ENCODE peak calls at places on chromosomes 3 and 15, in four cellular contexts. One of them, this sample, is unnamed.
A peak's percentile ranks its signal among the peaks of the same experiment; 100 is the strongest.

GRCh38 chr3:123880998-123881561 is 3.1 kb downstream of the MYLK start:
- DNase-seq in T-helper 1 cell: no peak
- DNase-seq in activated naive CD4-positive, alpha-beta T cell treated with anti-CD3 and anti-CD28 coated beads for 36 hours: no peak
- DNase-seq in HFF-Myc: peak; percentile 47
- DNase-seq in this sample: no peak

GRCh38 chr3:69181592-69182211 is 59.3 kb upstream of the LMOD3 start:
- DNase-seq in activated naive CD4-positive, alpha-beta T cell treated with anti-CD3 and anti-CD28 coated beads for 36 hours: no peak
- DNase-seq in HFF-Myc: peak; percentile 57
- DNase-seq in T-helper 1 cell: no peak
- DNase-seq in this sample: no peak

GRCh38 chr3:89098964-89099585 is 8.3 kb upstream of the EPHA3 start:
- DNase-seq in T-helper 1 cell: no peak
- DNase-seq in HFF-Myc: peak; percentile 15
- DNase-seq in activated naive CD4-positive, alpha-beta T cell treated with anti-CD3 and anti-CD28 coated beads for 36 hours: peak; percentile 55
- DNase-seq in this sample: no peak

GRCh38 chr3:150083653-150084037 is 113.0 kb upstream of the PFN2 start:
- DNase-seq in activated naive CD4-positive, alpha-beta T cell treated with anti-CD3 and anti-CD28 coated beads for 36 hours: no peak
- DNase-seq in HFF-Myc: no peak
- DNase-seq in T-helper 1 cell: no peak
- DNase-seq in this sample: no peak

GRCh38 chr3:157335198-157335597 is 101.5 kb upstream of the PTX3 start:
- DNase-seq in activated naive CD4-positive, alpha-beta T cell treated with anti-CD3 and anti-CD28 coated beads for 36 hours: no peak
- DNase-seq in T-helper 1 cell: no peak
- DNase-seq in HFF-Myc: no peak
- DNase-seq in this sample: no peak

GRCh38 chr3:123650101-123650500 is 65.2 kb upstream of the HACD2 start:
- DNase-seq in HFF-Myc: no peak
- DNase-seq in T-helper 1 cell: no peak
- DNase-seq in activated naive CD4-positive, alpha-beta T cell treated with anti-CD3 and anti-CD28 coated beads for 36 hours: no peak
- DNase-seq in this sample: no peak

GRCh38 chr3:124504332-124505059 is 225.8 kb upstream of the UMPS start:
- DNase-seq in T-helper 1 cell: no peak
- DNase-seq in activated naive CD4-positive, alpha-beta T cell treated with anti-CD3 and anti-CD28 coated beads for 36 hours: no peak
- DNase-seq in HFF-Myc: no peak
- DNase-seq in this sample: no peak

GRCh38 chr3:9452417-9452816 is 55.0 kb downstream of the SETD5 start:
- DNase-seq in T-helper 1 cell: no peak
- DNase-seq in HFF-Myc: no peak
- DNase-seq in activated naive CD4-positive, alpha-beta T cell treated with anti-CD3 and anti-CD28 coated beads for 36 hours: no peak
- DNase-seq in this sample: no peak

GRCh38 chr3:179347108-179347382 is 464 bp upstream of the MFN1 start:
- DNase-seq in HFF-Myc: no peak
- DNase-seq in activated naive CD4-positive, alpha-beta T cell treated with anti-CD3 and anti-CD28 coated beads for 36 hours: no peak
- DNase-seq in T-helper 1 cell: no peak
- DNase-seq in this sample: no peak

GRCh38 chr15:69729167-69729748 is 276.6 kb downstream of the RPLP1 start:
- DNase-seq in HFF-Myc: no peak
- DNase-seq in T-helper 1 cell: peak; percentile 71
- DNase-seq in activated naive CD4-positive, alpha-beta T cell treated with anti-CD3 and anti-CD28 coated beads for 36 hours: peak; percentile 88
- DNase-seq in this sample: peak; percentile 55

GRCh38 chr15:68271854-68272471 is 5.6 kb upstream of the FEM1B start:
- DNase-seq in HFF-Myc: no peak
- DNase-seq in activated naive CD4-positive, alpha-beta T cell treated with anti-CD3 and anti-CD28 coated beads for 36 hours: no peak
- DNase-seq in T-helper 1 cell: no peak
- DNase-seq in this sample: no peak

GRCh38 chr3:47414161-47414564 is 33.3 kb downstream of the PTPN23 start:
- DNase-seq in T-helper 1 cell: no peak
- DNase-seq in activated naive CD4-positive, alpha-beta T cell treated with anti-CD3 and anti-CD28 coated beads for 36 hours: no peak
- DNase-seq in HFF-Myc: no peak
- DNase-seq in this sample: no peak

GRCh38 chr3:44988073-44988472 is 12.0 kb downstream of the EXOSC7 start:
- DNase-seq in T-helper 1 cell: no peak
- DNase-seq in HFF-Myc: no peak
- DNase-seq in activated naive CD4-positive, alpha-beta T cell treated with anti-CD3 and anti-CD28 coated beads for 36 hours: no peak
- DNase-seq in this sample: no peak

GRCh38 chr3:98750520-98750919 is 12.6 kb upstream of the ST3GAL6 start:
- DNase-seq in T-helper 1 cell: no peak
- DNase-seq in HFF-Myc: no peak
- DNase-seq in activated naive CD4-positive, alpha-beta T cell treated with anti-CD3 and anti-CD28 coated beads for 36 hours: no peak
- DNase-seq in this sample: no peak

GRCh38 chr3:8532251-8532831 is 30.7 kb downstream of the LMCD1 start:
- DNase-seq in activated naive CD4-positive, alpha-beta T cell treated with anti-CD3 and anti-CD28 coated beads for 36 hours: no peak
- DNase-seq in HFF-Myc: no peak
- DNase-seq in T-helper 1 cell: no peak
- DNase-seq in this sample: no peak

GRCh38 chr3:37453393-37454391 is 279.3 kb upstream of the LRRFIP2 start:
- DNase-seq in HFF-Myc: no peak
- DNase-seq in activated naive CD4-positive, alpha-beta T cell treated with anti-CD3 and anti-CD28 coated beads for 36 hours: no peak
- DNase-seq in T-helper 1 cell: no peak
- DNase-seq in this sample: no peak

GRCh38 chr3:138381413-138381901 is 33.1 kb downstream of the MRAS start:
- DNase-seq in T-helper 1 cell: no peak
- DNase-seq in HFF-Myc: no peak
- DNase-seq in activated naive CD4-positive, alpha-beta T cell treated with anti-CD3 and anti-CD28 coated beads for 36 hours: no peak
- DNase-seq in this sample: no peak

GRCh38 chr3:197329382-197329781 is 31.0 kb upstream of the DLG1 start:
- DNase-seq in activated naive CD4-positive, alpha-beta T cell treated with anti-CD3 and anti-CD28 coated beads for 36 hours: no peak
- DNase-seq in T-helper 1 cell: no peak
- DNase-seq in HFF-Myc: no peak
- DNase-seq in this sample: no peak

GRCh38 chr3:106913111-106913698 is 464.0 kb upstream of the CCDC54 start:
- DNase-seq in T-helper 1 cell: no peak
- DNase-seq in activated naive CD4-positive, alpha-beta T cell treated with anti-CD3 and anti-CD28 coated beads for 36 hours: no peak
- DNase-seq in HFF-Myc: no peak
- DNase-seq in this sample: no peak

GRCh38 chr3:156477306-156477705 is 77.6 kb downstream of the SSR3 start:
- DNase-seq in T-helper 1 cell: no peak
- DNase-seq in HFF-Myc: no peak
- DNase-seq in activated naive CD4-positive, alpha-beta T cell treated with anti-CD3 and anti-CD28 coated beads for 36 hours: no peak
- DNase-seq in this sample: no peak

GRCh38 chr15:96234109-96234892 is 96.2 kb upstream of the NR2F2 start:
- DNase-seq in activated naive CD4-positive, alpha-beta T cell treated with anti-CD3 and anti-CD28 coated beads for 36 hours: no peak
- DNase-seq in HFF-Myc: peak; percentile 45
- DNase-seq in T-helper 1 cell: no peak
- DNase-seq in this sample: no peak

GRCh38 chr15:74790080-74790916 is 8.4 kb downstream of the CSK start:
- DNase-seq in T-helper 1 cell: no peak
- DNase-seq in HFF-Myc: no peak
- DNase-seq in activated naive CD4-positive, alpha-beta T cell treated with anti-CD3 and anti-CD28 coated beads for 36 hours: peak; percentile 74
- DNase-seq in this sample: no peak

GRCh38 chr15:89822951-89823701 is 8.5 kb upstream of the ANPEP start:
- DNase-seq in T-helper 1 cell: no peak
- DNase-seq in activated naive CD4-positive, alpha-beta T cell treated with anti-CD3 and anti-CD28 coated beads for 36 hours: no peak
- DNase-seq in HFF-Myc: no peak
- DNase-seq in this sample: no peak

GRCh38 chr3:183108002-183108449 is 8.7 kb upstream of the MCCC1 start:
- DNase-seq in HFF-Myc: no peak
- DNase-seq in activated naive CD4-positive, alpha-beta T cell treated with anti-CD3 and anti-CD28 coated beads for 36 hours: no peak
- DNase-seq in T-helper 1 cell: no peak
- DNase-seq in this sample: no peak

GRCh38 chr3:58074126-58074715 is 66.0 kb downstream of the FLNB start:
- DNase-seq in T-helper 1 cell: no peak
- DNase-seq in activated naive CD4-positive, alpha-beta T cell treated with anti-CD3 and anti-CD28 coated beads for 36 hours: no peak
- DNase-seq in HFF-Myc: no peak
- DNase-seq in this sample: no peak

GRCh38 chr3:142243134-142243533 is 17.7 kb upstream of the GK5 start:
- DNase-seq in T-helper 1 cell: no peak
- DNase-seq in activated naive CD4-positive, alpha-beta T cell treated with anti-CD3 and anti-CD28 coated beads for 36 hours: no peak
- DNase-seq in HFF-Myc: no peak
- DNase-seq in this sample: no peak

GRCh38 chr3:99502871-99503270 is 135.5 kb upstream of the COL8A1 start:
- DNase-seq in activated naive CD4-positive, alpha-beta T cell treated with anti-CD3 and anti-CD28 coated beads for 36 hours: no peak
- DNase-seq in HFF-Myc: no peak
- DNase-seq in T-helper 1 cell: no peak
- DNase-seq in this sample: no peak

GRCh38 chr3:14490831-14491230 is 49.3 kb downstream of the GRIP2 start:
- DNase-seq in T-helper 1 cell: no peak
- DNase-seq in activated naive CD4-positive, alpha-beta T cell treated with anti-CD3 and anti-CD28 coated beads for 36 hours: no peak
- DNase-seq in HFF-Myc: no peak
- DNase-seq in this sample: no peak

This sample was measured in effector CD8-positive, alpha-beta T cell.